ENCODE peak calls at places on chromosomes 2 and 18, in six cellular contexts. D is prostate gland, M is heart left ventricle, C is GM23338, Z is HCT116, K is adrenal gland. N is an unnamed sample. For H3K4me1, the result is how much of the 10 kb centered on the place peaks cover.

GRCh38 chr18:54769526-54770464 is 58.5 kb upstream of the RAB27B start:
- DNase-seq in D (no peak), M (no peak), C (no peak), Z (no peak), K (no peak), N (no peak)

GRCh38 chr2:74039611-74040010 is 54.9 kb downstream of the TET3 start:
- DNase-seq in D (no peak), M (no peak), C (no peak), Z (no peak), K (no peak), N (no peak)

GRCh38 chr18:76380791-76381405 is 114.1 kb downstream of the ZNF516 start:
- DNase-seq in D (no peak), M (no peak), C (peak), Z (peak), K (no peak), N (no peak)

GRCh38 chr2:57881998-57882884 is 164.4 kb upstream of the VRK2 start:
- DNase-seq in D (no peak), M (no peak), C (no peak), Z (peak), K (peak), N (no peak)

GRCh38 chr2:96558061-96558460 is 21.5 kb downstream of the ARID5A start:
- DNase-seq in D (no peak), M (no peak), C (no peak), Z (no peak), K (no peak), N (no peak)

GRCh38 chr2:152847067-152847466 is 128.6 kb downstream of the ARL6IP6 start:
- DNase-seq in D (no peak), M (no peak), C (no peak), Z (no peak), K (no peak), N (no peak)

GRCh38 chr2:149587950-149588487 is 444 bp upstream of the MMADHC start:
- DNase-seq in D (no peak), M (no peak), C (peak), Z (no peak), K (no peak), N (no peak)

GRCh38 chr2:149189769-149190168 is 140.6 kb upstream of the LYPD6 start:
- DNase-seq in D (no peak), M (no peak), C (no peak), Z (no peak), K (no peak), N (no peak)

GRCh38 chr2:239209806-239210205 is 191.0 kb downstream of the HDAC4 start:
- DNase-seq in D (no peak), M (no peak), C (no peak), Z (no peak), K (peak), N (peak)

GRCh38 chr18:50559750-50560680 is at the start of gene MAPK4:
- DNase-seq in D (peak), M (peak), C (peak), Z (no peak), K (peak), N (peak)

GRCh38 chr18:12726774-12727550 is 24.1 kb downstream of the PSMG2 start:
- DNase-seq in D (peak), M (peak), C (peak), Z (peak), K (peak), N (peak)

GRCh38 chr18:44781890-44782289 is 101.2 kb downstream of the SETBP1 start:
- DNase-seq in D (no peak), M (no peak), C (no peak), Z (no peak), K (no peak), N (no peak)

GRCh38 chr2:227390468-227391256 is 2.9 kb upstream of the SCYGR1 start:
- DNase-seq in D (no peak), M (no peak), C (no peak), Z (no peak), K (no peak), N (no peak)

GRCh38 chr2:166451451-166451850 is 42.6 kb downstream of the SCN7A start:
- DNase-seq in D (no peak), M (no peak), C (no peak), Z (no peak), K (no peak), N (no peak)

GRCh38 chr2:173462908-173463840 is 108.5 kb downstream of the CDCA7 start:
- DNase-seq in D (no peak), M (no peak), C (peak), Z (no peak), K (no peak), N (no peak)

GRCh38 chr2:222722327-222722946 is 51.0 kb downstream of the MOGAT1 start:
- DNase-seq in D (no peak), M (no peak), C (no peak), Z (no peak), K (no peak), N (no peak)

GRCh38 chr2:108908717-108909077 is 80.3 kb downstream of the EDAR start:
- DNase-seq in D (no peak), M (no peak), C (no peak), Z (no peak), K (no peak), N (no peak)

GRCh38 chr2:23589739-23590138 is 204.8 kb downstream of the KLHL29 start:
- DNase-seq in D (no peak), M (no peak), C (no peak), Z (no peak), K (no peak), N (peak)

GRCh38 chr2:42613281-42614064 is 45.0 kb downstream of the MTA3 start:
- DNase-seq in D (no peak), M (no peak), C (no peak), Z (no peak), K (peak), N (no peak)

GRCh38 chr2:241846406-241846805 is 12.3 kb downstream of the PDCD1 start:
- DNase-seq in D (no peak), M (no peak), C (no peak), Z (no peak), K (no peak), N (no peak)

GRCh38 chr2:174492963-174493431 is 6.2 kb upstream of the GPR155 start:
- DNase-seq in D (no peak), M (no peak), C (no peak), Z (no peak), K (no peak), N (no peak)

GRCh38 chr2:217430916-217431576 is 571.2 kb upstream of the TNP1 start:
- DNase-seq in D (no peak), M (no peak), C (no peak), Z (no peak), K (no peak), N (no peak)

GRCh38 chr2:196413821-196414274 is 225.7 kb upstream of the CCDC150 start:
- DNase-seq in D (no peak), M (no peak), C (no peak), Z (no peak), K (no peak), N (no peak)

GRCh38 chr18:60295776-60296175 is 76.8 kb downstream of the MC4R start:
- DNase-seq in D (no peak), M (no peak), C (no peak), Z (no peak), K (no peak), N (no peak)

GRCh38 chr2:145184741-145185671 is 665.1 kb upstream of the ZEB2 start:
- DNase-seq in D (no peak), M (no peak), C (no peak), Z (no peak), K (no peak), N (no peak)

GRCh38 chr2:127107622-127107999 is 657 bp upstream of the BIN1 start:
- DNase-seq in D (no peak), M (no peak), C (peak), Z (peak), K (no peak), N (no peak)

GRCh38 chr2:4782647-4783046 is 909.5 kb upstream of the SOX11 start:
- DNase-seq in D (no peak), M (no peak), C (no peak), Z (no peak), K (no peak), N (no peak)

GRCh38 chr18:80171190-80171872 is 62.3 kb downstream of the ADNP2 start:
- DNase-seq in D (peak), M (no peak), C (peak), Z (no peak), K (no peak), N (no peak)

GRCh38 chr2:20215183-20216040 is 9.5 kb downstream of the SDC1 start:
- DNase-seq in D (no peak), M (no peak), C (no peak), Z (no peak), K (no peak), N (no peak)
- H3K4me1 ChIP-seq in D (under half), M (under half), C (under half), Z (under half), K (under half), N (under half)

DNA sequence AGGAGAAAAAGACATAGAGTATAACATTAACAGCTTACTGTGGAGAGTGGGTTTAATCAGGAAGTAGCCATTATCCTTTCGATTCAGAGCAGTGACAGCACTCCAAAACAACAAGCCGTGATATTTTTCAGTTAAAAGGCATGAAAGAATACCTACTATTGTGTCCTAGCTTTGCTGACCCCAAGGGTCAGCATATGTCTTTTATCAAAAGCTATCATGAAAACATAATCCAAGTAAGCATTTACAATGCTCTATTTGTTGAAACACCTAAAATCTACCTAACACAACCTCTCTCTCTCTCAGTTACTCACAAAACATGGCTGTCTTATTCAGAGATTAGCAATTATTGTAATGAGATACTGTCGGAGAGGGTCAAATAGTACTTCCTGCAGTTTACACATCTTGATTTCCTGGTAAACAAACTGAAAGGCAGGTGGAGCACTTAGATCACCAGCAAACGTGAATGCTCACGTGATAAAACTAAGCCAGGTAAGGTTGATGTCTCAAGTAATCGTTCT is 100.0 kb downstream of the BAZ2B start:
- DNase-seq in D (peak), M (no peak), C (peak), Z (peak), K (no peak), N (peak)
- TF ChIP-seq CTCF in D (peak), M (no peak), C (no peak), Z (peak), K (no peak), N (no peak)

GRCh38 chr2:100905132-100905805 is 85.3 kb downstream of the NPAS2 start:
- DNase-seq in D (no peak), M (peak), C (no peak), Z (no peak), K (no peak), N (no peak)
- H3K4me1 ChIP-seq in D (under half), M (under half), C (under half), Z (under half), K (under half), N (under half)

DNA sequence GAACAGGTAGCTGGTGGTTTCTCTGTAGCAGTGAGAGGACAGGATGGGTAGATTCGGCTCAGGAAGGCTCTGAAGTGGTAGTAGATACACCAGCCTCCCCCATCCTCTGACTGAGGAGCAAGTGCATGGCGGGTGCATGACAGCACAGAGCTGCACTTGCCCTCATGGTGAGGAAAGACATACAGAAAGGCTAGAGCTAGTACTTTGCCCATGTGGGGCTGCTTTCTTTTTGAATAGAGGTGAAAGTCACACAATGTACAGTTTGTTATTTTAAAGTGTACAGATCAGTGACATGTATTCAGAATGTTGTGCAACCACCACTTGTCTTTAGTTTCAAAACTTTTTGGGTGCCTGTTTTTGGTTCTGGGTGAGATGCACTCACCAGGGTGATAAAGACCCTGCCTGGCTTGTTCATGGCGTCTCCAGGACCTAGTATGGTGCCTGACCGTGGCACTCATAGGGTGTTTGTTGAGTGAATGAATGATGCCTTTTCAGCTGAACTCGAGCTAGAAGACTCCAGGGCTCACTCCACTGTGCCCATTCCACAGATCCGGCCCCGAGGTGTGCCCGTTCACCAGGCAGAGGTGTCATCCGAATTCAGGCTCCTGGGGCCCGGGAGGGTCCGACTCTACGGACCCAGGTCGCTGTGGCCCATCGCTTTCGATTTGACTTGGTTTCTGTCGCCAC is 421 bp upstream of the VAMP5 start:
- DNase-seq in D (no peak), M (no peak), C (no peak), Z (no peak), K (no peak), N (no peak)
- TF ChIP-seq CTCF in D (no peak), M (no peak), C (no peak), Z (no peak), K (no peak), N (no peak)

N was measured in gastrocnemius medialis.